ENCODE peak calls at places on chromosomes 11 and 22, in four cellular contexts. One of them, this sample, is unnamed.

GRCh38 chr11:11318961-11319360 is 34.1 kb downstream of the CSNK2A3 start:
- DNase-seq in AG10803: no peak
- DNase-seq in kidney: no peak
- DNase-seq in upper lobe of right lung: no peak
- DNase-seq in this sample: no peak

GRCh38 chr11:35162795-35163194 is 23.8 kb downstream of the CD44 start:
- DNase-seq in AG10803: no peak
- DNase-seq in kidney: no peak
- DNase-seq in upper lobe of right lung: no peak
- DNase-seq in this sample: no peak

GRCh38 chr22:26918236-26918635 is 260.8 kb downstream of the MIAT start:
- DNase-seq in AG10803: no peak
- DNase-seq in kidney: no peak
- DNase-seq in upper lobe of right lung: no peak
- DNase-seq in this sample: no peak

GRCh38 chr22:27747396-27748256 is 53.9 kb downstream of the MN1 start:
- DNase-seq in AG10803: peak; percentile 84
- DNase-seq in kidney: no peak
- DNase-seq in upper lobe of right lung: no peak
- DNase-seq in this sample: no peak

GRCh38 chr11:104967493-104968364 is 645 bp downstream of the CASP4 start:
- DNase-seq in AG10803: no peak
- DNase-seq in kidney: no peak
- DNase-seq in upper lobe of right lung: no peak
- DNase-seq in this sample: no peak

GRCh38 chr11:102010776-102011500 is 36.3 kb upstream of the CFAP300 start:
- DNase-seq in AG10803: peak; percentile 91
- DNase-seq in kidney: peak; percentile 74
- DNase-seq in upper lobe of right lung: peak; percentile 85
- DNase-seq in this sample: no peak

GRCh38 chr22:43624144-43624998 is 187.7 kb downstream of the EFCAB6 start:
- DNase-seq in AG10803: peak; percentile 11
- DNase-seq in kidney: no peak
- DNase-seq in upper lobe of right lung: no peak
- DNase-seq in this sample: no peak

GRCh38 chr11:65423516-65424199 is 1.1 kb downstream of the NEAT1 start:
- DNase-seq in AG10803: peak; percentile 66
- DNase-seq in kidney: peak; percentile 78
- DNase-seq in upper lobe of right lung: peak; percentile 69
- DNase-seq in this sample: no peak

GRCh38 chr11:9717719-9718118 is 53.8 kb downstream of the SWAP70 start:
- DNase-seq in AG10803: no peak
- DNase-seq in kidney: no peak
- DNase-seq in upper lobe of right lung: no peak
- DNase-seq in this sample: no peak

GRCh38 chr22:45292675-45293402 is 8.1 kb downstream of the UPK3A start:
- DNase-seq in AG10803: no peak
- DNase-seq in kidney: no peak
- DNase-seq in upper lobe of right lung: no peak
- DNase-seq in this sample: no peak

GRCh38 chr11:71102251-71102995 is 150.0 kb downstream of the SHANK2 start:
- DNase-seq in AG10803: no peak
- DNase-seq in kidney: no peak
- DNase-seq in upper lobe of right lung: no peak
- DNase-seq in this sample: no peak

GRCh38 chr22:23376256-23376655 is 195.9 kb downstream of the BCR start:
- DNase-seq in AG10803: no peak
- DNase-seq in kidney: no peak
- DNase-seq in upper lobe of right lung: no peak
- DNase-seq in this sample: no peak

GRCh38 chr11:111372538-111372937 is 6.5 kb downstream of the POU2AF1 start:
- DNase-seq in AG10803: no peak
- DNase-seq in kidney: no peak
- DNase-seq in upper lobe of right lung: no peak
- DNase-seq in this sample: no peak

GRCh38 chr11:44963948-44964347 is 13.3 kb upstream of the TP53I11 start:
- DNase-seq in AG10803: no peak
- DNase-seq in kidney: no peak
- DNase-seq in upper lobe of right lung: no peak
- DNase-seq in this sample: no peak

GRCh38 chr11:70697701-70698100 is 299.4 kb downstream of the CTTN start:
- DNase-seq in AG10803: no peak
- DNase-seq in kidney: peak; percentile 60
- DNase-seq in upper lobe of right lung: no peak
- DNase-seq in this sample: no peak

GRCh38 chr11:75325713-75326438 is 25.6 kb downstream of the ARRB1 start:
- DNase-seq in AG10803: peak; percentile 84
- DNase-seq in kidney: peak; percentile 90
- DNase-seq in upper lobe of right lung: peak; percentile 75
- DNase-seq in this sample: no peak

GRCh38 chr11:115624065-115624464 is 119.8 kb upstream of the CADM1 start:
- DNase-seq in AG10803: no peak
- DNase-seq in kidney: no peak
- DNase-seq in upper lobe of right lung: no peak
- DNase-seq in this sample: no peak

GRCh38 chr11:72433455-72434061 is 773 bp downstream of the CLPB start:
- DNase-seq in AG10803: no peak
- DNase-seq in kidney: peak; percentile 53
- DNase-seq in upper lobe of right lung: no peak
- DNase-seq in this sample: no peak

GRCh38 chr22:47190957-47191323 is 428.5 kb downstream of the TBC1D22A start:
- DNase-seq in AG10803: no peak
- DNase-seq in kidney: no peak
- DNase-seq in upper lobe of right lung: peak; percentile 49
- DNase-seq in this sample: no peak

GRCh38 chr22:50581950-50582561 is 593 bp downstream of the CHKB start:
- DNase-seq in AG10803: peak; percentile 18
- DNase-seq in kidney: peak; percentile 86
- DNase-seq in upper lobe of right lung: no peak
- DNase-seq in this sample: no peak

GRCh38 chr22:43100223-43100622 is 10.3 kb upstream of the BIK start:
- DNase-seq in AG10803: no peak
- DNase-seq in kidney: no peak
- DNase-seq in upper lobe of right lung: no peak
- DNase-seq in this sample: no peak

GRCh38 chr11:74487875-74488274 is 5.6 kb downstream of the LIPT2 start:
- DNase-seq in AG10803: no peak
- DNase-seq in kidney: no peak
- DNase-seq in upper lobe of right lung: no peak
- DNase-seq in this sample: no peak

GRCh38 chr11:46446343-46446751 is 54.8 kb upstream of the CHRM4 start:
- DNase-seq in AG10803: peak; percentile 34
- DNase-seq in kidney: no peak
- DNase-seq in upper lobe of right lung: no peak
- DNase-seq in this sample: no peak

GRCh38 chr11:3227568-3228444 is 4.4 kb downstream of the MRGPRE start:
- DNase-seq in AG10803: no peak
- DNase-seq in kidney: peak; percentile 74
- DNase-seq in upper lobe of right lung: peak; percentile 63
- DNase-seq in this sample: peak; percentile 68

GRCh38 chr22:29344137-29344536 is 28.6 kb upstream of the RASL10A start:
- DNase-seq in AG10803: peak; percentile 95
- DNase-seq in kidney: no peak
- DNase-seq in upper lobe of right lung: peak; percentile 87
- DNase-seq in this sample: no peak

GRCh38 chr22:49046546-49047305 is 780.9 kb downstream of the BRD1 start:
- DNase-seq in AG10803: no peak
- DNase-seq in kidney: no peak
- DNase-seq in upper lobe of right lung: peak; percentile 63
- DNase-seq in this sample: no peak

GRCh38 chr11:111429066-111429506 is 50.0 kb upstream of the POU2AF1 start:
- DNase-seq in AG10803: peak; percentile 65
- DNase-seq in kidney: no peak
- DNase-seq in upper lobe of right lung: no peak
- DNase-seq in this sample: no peak

GRCh38 chr22:40121463-40121862 is 56.3 kb upstream of the TNRC6B start:
- DNase-seq in AG10803: no peak
- DNase-seq in kidney: no peak
- DNase-seq in upper lobe of right lung: no peak
- DNase-seq in this sample: no peak

GRCh38 chr11:115178705-115179104 is 325.5 kb downstream of the CADM1 start:
- DNase-seq in AG10803: no peak
- DNase-seq in kidney: no peak
- DNase-seq in upper lobe of right lung: no peak
- DNase-seq in this sample: no peak

GRCh38 chr11:86592047-86592564 is 80.3 kb downstream of the ME3 start:
- DNase-seq in AG10803: peak; percentile 69
- DNase-seq in kidney: no peak
- DNase-seq in upper lobe of right lung: no peak
- DNase-seq in this sample: no peak

GRCh38 chr11:42473116-42473515 is 838.7 kb upstream of the API5 start:
- DNase-seq in AG10803: no peak
- DNase-seq in kidney: no peak
- DNase-seq in upper lobe of right lung: no peak
- DNase-seq in this sample: no peak

GRCh38 chr11:114366331-114367243 is 33.7 kb downstream of the C11orf71 start:
- DNase-seq in AG10803: peak; percentile 88
- DNase-seq in kidney: no peak
- DNase-seq in upper lobe of right lung: no peak
- DNase-seq in this sample: no peak

GRCh38 chr11:12066056-12066798 is 44.2 kb upstream of the MICAL2 start:
- DNase-seq in AG10803: peak; percentile 96
- DNase-seq in kidney: peak; percentile 47
- DNase-seq in upper lobe of right lung: no peak
- DNase-seq in this sample: no peak

GRCh38 chr22:29768052-29768680 is 997 bp downstream of the UQCR10 start:
- DNase-seq in AG10803: peak; percentile 39
- DNase-seq in kidney: no peak
- DNase-seq in upper lobe of right lung: no peak
- DNase-seq in this sample: no peak

GRCh38 chr22:35418088-35418487 is 18.1 kb downstream of the MCM5 start:
- DNase-seq in AG10803: peak; percentile 42
- DNase-seq in kidney: peak; percentile 15
- DNase-seq in upper lobe of right lung: no peak
- DNase-seq in this sample: no peak

DNA sequence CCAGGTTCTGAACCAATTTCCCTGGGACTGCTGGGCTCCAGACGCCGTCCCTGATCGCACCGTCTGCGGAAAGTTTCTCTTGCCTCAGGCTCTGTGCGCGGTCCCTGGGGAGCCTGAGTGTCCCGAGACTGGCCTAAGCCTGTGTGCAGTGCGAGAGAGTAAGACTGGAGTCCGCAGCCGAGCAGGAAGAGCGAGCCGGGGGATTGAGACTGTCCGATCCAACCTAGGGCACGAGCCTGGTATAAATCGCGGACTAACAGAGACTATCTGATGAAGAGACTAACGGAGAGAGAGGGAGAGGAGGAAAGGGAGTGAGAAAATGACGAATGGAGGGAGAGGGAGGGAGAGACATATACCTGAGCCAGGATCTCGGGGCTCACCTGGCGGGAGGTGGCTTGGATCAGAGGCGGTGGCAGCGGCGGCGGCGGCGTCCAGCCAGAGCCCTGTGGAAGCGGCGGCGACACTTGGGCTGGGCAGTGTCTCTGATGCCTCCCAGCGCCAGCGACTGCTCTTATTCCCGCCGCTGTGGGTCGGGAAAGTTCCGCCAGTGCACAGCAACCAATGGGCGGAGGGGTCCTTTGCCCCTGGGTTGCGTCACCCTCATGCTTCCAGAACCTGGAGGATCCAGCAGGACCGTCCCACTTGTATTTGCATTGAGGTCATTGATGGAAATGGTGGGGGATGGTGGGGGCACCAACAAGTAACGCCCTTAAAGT is at the start of gene CALCA:
- DNase-seq in AG10803: no peak
- DNase-seq in kidney: peak; percentile 66
- DNase-seq in upper lobe of right lung: no peak
- DNase-seq in this sample: no peak
- TF ChIP-seq CTCF in AG10803: no peak
- TF ChIP-seq CTCF in kidney: no peak
- TF ChIP-seq CTCF in upper lobe of right lung: no peak
- TF ChIP-seq CTCF in this sample: no peak

GRCh38 chr11:77776455-77776854 is 44.1 kb downstream of the RSF1 start:
- DNase-seq in AG10803: no peak
- DNase-seq in kidney: no peak
- DNase-seq in upper lobe of right lung: no peak
- DNase-seq in this sample: no peak
- TF ChIP-seq CTCF in AG10803: peak; percentile 45
- TF ChIP-seq CTCF in kidney: peak; percentile 9
- TF ChIP-seq CTCF in upper lobe of right lung: peak; percentile 35
- TF ChIP-seq CTCF in this sample: peak; percentile 63

GRCh38 chr22:41245917-41246499 is 5.3 kb upstream of the CHADL start:
- DNase-seq in AG10803: no peak
- DNase-seq in kidney: no peak
- DNase-seq in upper lobe of right lung: no peak
- DNase-seq in this sample: no peak
- TF ChIP-seq CTCF in AG10803: no peak
- TF ChIP-seq CTCF in kidney: no peak
- TF ChIP-seq CTCF in upper lobe of right lung: no peak
- TF ChIP-seq CTCF in this sample: peak; percentile 16

GRCh38 chr11:33634291-33634834 is 66.3 kb downstream of the C11orf91 start:
- DNase-seq in AG10803: peak; percentile 79
- DNase-seq in kidney: no peak
- DNase-seq in upper lobe of right lung: no peak
- DNase-seq in this sample: no peak
- TF ChIP-seq CTCF in AG10803: no peak
- TF ChIP-seq CTCF in kidney: no peak
- TF ChIP-seq CTCF in upper lobe of right lung: no peak
- TF ChIP-seq CTCF in this sample: no peak

GRCh38 chr11:95232666-95233065 is 1.7 kb upstream of the SESN3 start:
- DNase-seq in AG10803: no peak
- DNase-seq in kidney: no peak
- DNase-seq in upper lobe of right lung: no peak
- DNase-seq in this sample: no peak
- TF ChIP-seq CTCF in AG10803: no peak
- TF ChIP-seq CTCF in kidney: no peak
- TF ChIP-seq CTCF in upper lobe of right lung: no peak
- TF ChIP-seq CTCF in this sample: no peak

DNA sequence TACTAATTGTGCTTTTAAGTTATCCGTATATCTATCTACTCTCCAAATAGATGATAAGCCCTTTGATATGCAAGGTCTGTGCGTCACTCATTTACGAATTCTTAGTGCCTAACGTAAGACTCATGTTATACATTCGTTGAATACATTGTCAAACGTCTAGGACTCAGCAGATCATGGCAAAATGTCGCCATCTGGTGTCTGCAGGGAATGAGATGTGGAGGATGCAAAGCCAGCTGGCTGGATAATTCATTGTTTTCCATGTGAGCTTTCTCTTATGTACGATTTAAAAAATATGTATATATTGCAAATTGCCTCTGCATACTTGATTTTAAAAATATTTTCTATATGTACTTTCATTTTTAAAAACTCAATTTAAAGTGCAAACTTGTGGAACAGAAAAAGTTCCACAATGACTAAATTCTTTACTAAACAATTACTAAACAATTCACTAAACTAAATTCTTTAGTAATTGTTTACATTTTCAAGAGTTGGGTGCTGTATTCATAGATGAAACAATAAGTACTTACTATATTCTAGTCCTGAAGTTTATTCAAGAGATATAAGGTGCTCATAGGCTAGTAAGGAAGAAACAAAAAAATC is 33.8 kb downstream of the ZNF202 start:
- DNase-seq in AG10803: peak; percentile 57
- DNase-seq in kidney: no peak
- DNase-seq in upper lobe of right lung: no peak
- DNase-seq in this sample: no peak
- TF ChIP-seq CTCF in AG10803: peak; percentile 92
- TF ChIP-seq CTCF in kidney: peak; percentile 78
- TF ChIP-seq CTCF in upper lobe of right lung: peak; percentile 72
- TF ChIP-seq CTCF in this sample: peak; percentile 89

This sample was measured in type B pancreatic cell.